ENCODE peak calls at places on chromosomes 5 and 9, in four cellular contexts. K is H1, Y is SK-N-SH, U is K562. N is an unnamed sample. For H3K4me1, the result is how much of the 10 kb centered on the place peaks cover.

GRCh38 chr5:140240987-140241706 is 61.8 kb downstream of the PFDN1 start:
- DNase-seq in K (no peak), Y (peak), U (peak), N (peak)

GRCh38 chr9:4197548-4197947 is 102.3 kb downstream of the GLIS3 start:
- DNase-seq in K (no peak), Y (peak), U (peak), N (no peak)

GRCh38 chr5:142097681-142098080 is 10.9 kb upstream of the NDFIP1 start:
- DNase-seq in K (no peak), Y (no peak), U (no peak), N (no peak)

GRCh38 chr5:6087576-6087975 is 290.8 kb downstream of the MED10 start:
- DNase-seq in K (no peak), Y (no peak), U (no peak), N (no peak)

GRCh38 chr5:149264432-149265069 is 7.1 kb upstream of the AFAP1L1 start:
- DNase-seq in K (peak), Y (peak), U (peak), N (no peak)

GRCh38 chr5:82991678-82992323 is 85.4 kb downstream of the TMEM167A start:
- DNase-seq in K (no peak), Y (no peak), U (no peak), N (peak)

GRCh38 chr5:135473956-135474670 is 22.0 kb upstream of the TIFAB start:
- DNase-seq in K (no peak), Y (no peak), U (no peak), N (no peak)

GRCh38 chr5:65480306-65480865 is 1.3 kb downstream of the ADAMTS6 start:
- DNase-seq in K (no peak), Y (peak), U (peak), N (peak)

GRCh38 chr5:14741721-14742426 is 77.4 kb downstream of the OTULIN start:
- DNase-seq in K (no peak), Y (no peak), U (no peak), N (no peak)

GRCh38 chr9:83239787-83240186 is 176.8 kb upstream of the RASEF start:
- DNase-seq in K (no peak), Y (no peak), U (no peak), N (no peak)

GRCh38 chr5:68344447-68345111 is 129.0 kb downstream of the PIK3R1 start:
- DNase-seq in K (no peak), Y (no peak), U (peak), N (peak)

GRCh38 chr5:173458819-173459218 is 130.6 kb upstream of the STC2 start:
- DNase-seq in K (no peak), Y (no peak), U (no peak), N (peak)

GRCh38 chr9:130422546-130422945 is 22.2 kb upstream of the ASS1 start:
- DNase-seq in K (no peak), Y (no peak), U (no peak), N (no peak)
- TF ChIP-seq RFX5 in K (no peak), Y (no peak), U (no peak), N (no peak)

GRCh38 chr9:5448461-5448860 is 1.9 kb upstream of the CD274 start:
- DNase-seq in K (no peak), Y (no peak), U (no peak), N (no peak)

GRCh38 chr9:5452286-5452609 is 1.9 kb downstream of the CD274 start:
- DNase-seq in K (no peak), Y (no peak), U (no peak), N (no peak)

GRCh38 chr9:5448016-5448415 is 2.3 kb upstream of the CD274 start:
- DNase-seq in K (no peak), Y (no peak), U (no peak), N (no peak)

GRCh38 chr9:5449521-5450359 is 602 bp upstream of the CD274 start:
- DNase-seq in K (no peak), Y (no peak), U (no peak), N (no peak)

GRCh38 chr9:5450360-5451051 is at the start of gene CD274:
- DNase-seq in K (peak), Y (peak), U (peak), N (peak)
- H3K4me1 ChIP-seq in K (under half), Y (under half), U (under half), N (under half)

GRCh38 chr5:179559280-179560252 is 9.2 kb downstream of the RUFY1 start:
- DNase-seq in K (peak), Y (peak), U (no peak), N (peak)
- TF ChIP-seq RFX5 in K (no peak), Y (peak), U (no peak), N (no peak)

GRCh38 chr5:54529565-54529964 is 12.0 kb downstream of the SNX18 start:
- DNase-seq in K (no peak), Y (no peak), U (no peak), N (no peak)
- H3K4me1 ChIP-seq in K (under half), Y (under half), U (under half), N (under half)

GRCh38 chr5:88502179-88503064 is 233.8 kb upstream of the TMEM161B start:
- DNase-seq in K (no peak), Y (no peak), U (no peak), N (no peak)
- TF ChIP-seq RFX5 in K (no peak), Y (no peak), U (no peak), N (no peak)

GRCh38 chr9:131393622-131394463 is at the start of gene PRRC2B:
- DNase-seq in K (peak), Y (peak), U (peak), N (peak)
- H3K4me1 ChIP-seq in K (under half), Y (under half), U (under half), N (under half)

GRCh38 chr9:128459011-128459410 is 3.2 kb downstream of the ODF2 start:
- DNase-seq in K (no peak), Y (no peak), U (no peak), N (no peak)
- TF ChIP-seq RFX5 in K (no peak), Y (no peak), U (no peak), N (no peak)

GRCh38 chr9:5624655-5625054 is 4.3 kb upstream of the RIC1 start:
- DNase-seq in K (no peak), Y (no peak), U (no peak), N (no peak)
- H3K4me1 ChIP-seq in K (under half), Y (under half), U (under half), N (under half)